ENCODE peak calls at places on chromosomes 7 and 10, in nine cellular contexts. T is CD4-positive, alpha-beta T cell; V is dorsolateral prefrontal cortex; J is RWPE1; E is GM10248; Y is suprapubic skin; D is nephron progenitor cell; Q is tibial nerve; O is choroid plexus epithelial cell. I is an unnamed sample.

GRCh38 chr7:138400400-138400886 is 59.6 kb upstream of the TRIM24 start:
- DNase-seq in D (no peak), Q (no peak), V (no peak), Y (no peak), T (no peak), E (no peak), J (no peak), O (no peak), I (no peak)

GRCh38 chr7:47153076-47153475 is 428.8 kb downstream of the TNS3 start:
- DNase-seq in Q (no peak), Y (no peak), D (no peak), J (peak; percentile 21), T (no peak), O (peak; percentile 98), E (no peak), V (no peak), I (no peak)

GRCh38 chr10:44233561-44234470 is 151.1 kb downstream of the CXCL12 start:
- DNase-seq in J (no peak), T (no peak), V (no peak), E (no peak), O (peak; percentile 37), D (peak; percentile 81), Q (no peak), Y (no peak), I (no peak)

GRCh38 chr7:45082031-45082830 is 6.5 kb downstream of the NACAD start:
- DNase-seq in O (peak; percentile 27), Y (peak; percentile 73), V (peak; percentile 79), E (no peak), J (no peak), T (no peak), Q (no peak), D (no peak), I (no peak)

GRCh38 chr10:17787087-17787942 is 21.8 kb upstream of the MRC1 start:
- DNase-seq in D (no peak), O (peak; percentile 98), J (peak; percentile 82), Y (no peak), E (no peak), T (no peak), Q (no peak), V (no peak), I (no peak)

GRCh38 chr7:32298403-32299132 is 191.6 kb downstream of the LSM5 start:
- DNase-seq in J (no peak), V (no peak), O (no peak), T (no peak), Y (no peak), E (no peak), D (peak; percentile 65), Q (no peak), I (no peak)

GRCh38 chr10:67257427-67258144 is 331.8 kb downstream of the LRRTM3 start:
- DNase-seq in Q (no peak), Y (no peak), E (no peak), O (no peak), V (no peak), D (no peak), J (no peak), T (no peak), I (no peak)

GRCh38 chr7:112798199-112799159 is 8.3 kb upstream of the TMEM168 start:
- DNase-seq in V (no peak), O (no peak), J (no peak), Q (no peak), E (no peak), T (no peak), D (no peak), Y (no peak), I (no peak)

GRCh38 chr10:1654811-1655356 is 82.4 kb downstream of the ADARB2 start:
- DNase-seq in Q (no peak), V (no peak), T (no peak), D (no peak), Y (no peak), O (no peak), E (no peak), J (no peak), I (no peak)

GRCh38 chr7:22549667-22550513 is 49.9 kb upstream of the STEAP1B start:
- DNase-seq in Y (no peak), D (peak; percentile 74), O (no peak), J (peak; percentile 52), Q (no peak), T (no peak), V (no peak), E (peak; percentile 46), I (no peak)

GRCh38 chr7:74097937-74098614 is 14.5 kb downstream of the LIMK1 start:
- DNase-seq in O (peak; percentile 96), E (no peak), J (peak; percentile 85), V (no peak), Y (no peak), D (no peak), T (no peak), Q (no peak), I (no peak)

GRCh38 chr7:1706721-1707613 is 36.9 kb downstream of the ELFN1 start:
- DNase-seq in O (no peak), D (no peak), T (peak; percentile 27), V (peak; percentile 42), Y (peak; percentile 74), Q (no peak), E (no peak), J (no peak), I (no peak)

GRCh38 chr10:34124522-34125035 is 690.5 kb downstream of the PARD3 start:
- DNase-seq in Q (no peak), Y (no peak), O (peak; percentile 52), J (peak; percentile 25), T (no peak), D (no peak), E (no peak), V (no peak), I (no peak)

GRCh38 chr7:151342102-151342646 is 562 bp downstream of the NUB1 start:
- DNase-seq in T (no peak), Y (no peak), D (no peak), V (no peak), J (peak; percentile 8), E (peak; percentile 71), O (no peak), Q (no peak), I (no peak)

GRCh38 chr7:4959356-4959755 is 369 bp upstream of the MMD2 start:
- DNase-seq in J (no peak), T (no peak), V (no peak), O (no peak), Y (peak; percentile 56), Q (no peak), D (no peak), E (no peak), I (no peak)
- TF ChIP-seq CTCF in J (no peak), T (no peak), V (no peak), O (no peak), Y (no peak), Q (no peak), D (no peak), E (no peak), I (no peak)

GRCh38 chr10:6418167-6418566 is 161.9 kb downstream of the PRKCQ start:
- DNase-seq in J (no peak), O (no peak), Y (no peak), Q (no peak), E (no peak), T (no peak), V (no peak), D (no peak), I (no peak)

GRCh38 chr10:6411424-6411823 is 168.7 kb downstream of the PRKCQ start:
- DNase-seq in Q (no peak), T (no peak), E (no peak), Y (no peak), D (no peak), O (no peak), J (no peak), V (no peak), I (no peak)

GRCh38 chr10:6418613-6419216 is 161.4 kb downstream of the PRKCQ start:
- DNase-seq in V (no peak), E (no peak), J (no peak), Y (no peak), D (no peak), Q (no peak), T (no peak), O (no peak), I (no peak)

DNA sequence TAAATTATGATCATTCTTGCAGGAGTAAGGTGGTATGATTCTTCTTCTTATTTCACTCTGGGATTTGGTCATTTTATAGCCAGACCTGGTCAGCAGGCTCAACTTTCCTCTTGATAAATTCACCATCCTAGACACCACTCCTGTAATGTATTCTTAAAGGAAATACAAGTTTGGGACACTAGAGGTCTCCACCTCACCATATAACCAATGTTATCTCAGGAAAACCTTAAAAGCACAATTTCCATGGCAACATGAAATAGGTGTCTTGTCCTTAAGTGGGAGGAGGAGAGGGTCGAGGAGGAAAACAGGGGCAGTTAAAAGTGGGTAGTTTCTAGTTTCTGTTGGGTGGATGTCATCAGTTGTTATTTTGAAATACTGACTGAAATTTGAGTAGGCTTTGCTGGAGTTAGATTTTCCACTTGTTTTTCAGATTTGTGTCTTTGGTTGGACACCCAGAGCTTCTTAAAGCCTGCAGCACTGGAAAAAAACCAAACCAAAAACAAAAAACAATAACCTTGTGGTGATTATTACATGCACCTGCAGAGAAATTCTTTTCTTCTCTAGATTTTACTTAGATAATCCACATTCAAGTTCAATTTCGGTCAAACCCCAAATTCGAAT is 163.1 kb downstream of the PRKCQ start:
- DNase-seq in V (no peak), O (peak; percentile 77), J (peak; percentile 57), E (peak; percentile 47), D (peak; percentile 27), T (no peak), Y (no peak), Q (no peak), I (no peak)
- TF ChIP-seq CTCF in V (peak; percentile 84), O (peak; percentile 68), J (peak; percentile 75), E (peak; percentile 59), D (peak; percentile 70), T (peak; percentile 86), Y (peak; percentile 25), Q (peak; percentile 59), I (peak; percentile 76)

GRCh38 chr10:71242621-71243009 is 30.2 kb downstream of the UNC5B start:
- DNase-seq in D (no peak), O (no peak), J (no peak), Y (no peak), Q (no peak), V (no peak), E (no peak), T (no peak), I (no peak)
- TF ChIP-seq CTCF in D (no peak), O (no peak), J (no peak), Y (no peak), Q (no peak), V (no peak), E (no peak), T (no peak), I (no peak)

GRCh38 chr7:157690058-157690832 is 353.4 kb downstream of the DNAJB6 start:
- DNase-seq in D (peak; percentile 47), O (peak; percentile 41), J (no peak), Q (no peak), E (no peak), T (no peak), V (no peak), Y (peak; percentile 59), I (peak; percentile 15)

GRCh38 chr7:157687845-157688244 is 351.0 kb downstream of the DNAJB6 start:
- DNase-seq in Q (no peak), Y (peak; percentile 12), J (no peak), V (no peak), D (no peak), T (no peak), O (no peak), E (no peak), I (no peak)

GRCh38 chr7:157689269-157690057 is 352.7 kb downstream of the DNAJB6 start:
- DNase-seq in D (peak; percentile 47), Y (peak; percentile 69), V (no peak), J (no peak), T (no peak), O (peak; percentile 11), Q (peak; percentile 8), E (no peak), I (no peak)

GRCh38 chr7:157687158-157687557 is 350.4 kb downstream of the DNAJB6 start:
- DNase-seq in Y (peak; percentile 12), T (no peak), E (no peak), O (no peak), J (no peak), V (no peak), Q (peak; percentile 3), D (no peak), I (no peak)

GRCh38 chr7:157688439-157689268 is 351.9 kb downstream of the DNAJB6 start:
- DNase-seq in E (no peak), J (no peak), Y (peak; percentile 72), T (no peak), O (no peak), V (no peak), D (peak; percentile 54), Q (peak; percentile 3), I (no peak)
- TF ChIP-seq CTCF in E (no peak), J (no peak), Y (no peak), T (no peak), O (no peak), V (no peak), D (no peak), Q (no peak), I (no peak)

I was measured in CD14-positive monocyte.